ENCODE peak calls at places on chromosomes 12 and 14, in four cellular contexts. E, Z, O and A are unnamed samples.

GRCh38 chr12:66071556-66071955 is 59.0 kb downstream of the LLPH start:
- DNase-seq in Z (no peak), O (no peak), E (no peak), A (no peak)

GRCh38 chr14:102930138-102930752 is 7.8 kb downstream of the AMN start:
- DNase-seq in E (no peak), Z (no peak), O (no peak), A (no peak)

GRCh38 chr12:2893007-2893406 is 2.3 kb downstream of the TULP3 start:
- DNase-seq in Z (peak), O (peak), E (no peak), A (no peak)

GRCh38 chr14:51774209-51774608 is 86.2 kb upstream of the GNG2 start:
- DNase-seq in E (no peak), O (no peak), Z (no peak), A (no peak)

GRCh38 chr12:74602881-74603523 is 65.4 kb downstream of the ATXN7L3B start:
- DNase-seq in E (no peak), O (no peak), Z (no peak), A (no peak)

GRCh38 chr12:64882687-64883086 is 58.2 kb downstream of the TBC1D30 start:
- DNase-seq in O (no peak), Z (no peak), E (no peak), A (no peak)

GRCh38 chr14:57617510-57617909 is 123.9 kb upstream of the CCDC198 start:
- DNase-seq in Z (no peak), O (no peak), E (no peak), A (no peak)

GRCh38 chr12:63862187-63863107 is 17.9 kb downstream of the SRGAP1 start:
- DNase-seq in O (no peak), Z (no peak), E (peak), A (no peak)

GRCh38 chr12:101490286-101490920 is 15.3 kb downstream of the SPIC start:
- DNase-seq in Z (no peak), O (peak), E (peak), A (no peak)